ENCODE peak calls at places on chromosomes 16 and 17, in four cellular contexts. J is OCI-LY7, E is H9, K is AG04450. H is an unnamed sample.
A peak's percentile ranks its signal among the peaks of the same experiment; 100 is the strongest.

GRCh38 chr16:7289299-7289698 is 43.3 kb upstream of the RBFOX1 start:
- DNase-seq in K (no peak), E (no peak), J (no peak), H (no peak)

GRCh38 chr17:37694734-37695133 is 50.1 kb downstream of the HNF1B start:
- DNase-seq in E (no peak), J (no peak), K (no peak), H (no peak)

GRCh38 chr16:79902351-79902750 is 301.8 kb upstream of the MAF start:
- DNase-seq in K (no peak), J (no peak), E (no peak), H (no peak)

GRCh38 chr17:79742951-79743476 is 12.3 kb downstream of the ENPP7 start:
- DNase-seq in J (no peak), K (no peak), E (no peak), H (no peak)

GRCh38 chr16:67652578-67653130 is 7.4 kb downstream of the ACD start:
- DNase-seq in K (no peak), J (no peak), E (peak; percentile 69), H (no peak)

GRCh38 chr17:57422574-57423164 is 166.3 kb downstream of the MSI2 start:
- DNase-seq in K (no peak), J (no peak), E (no peak), H (no peak)

GRCh38 chr16:89409161-89409711 is 81.1 kb downstream of the ANKRD11 start:
- DNase-seq in E (no peak), J (no peak), K (no peak), H (peak; percentile 93)

GRCh38 chr16:64375386-64375980 is 746.4 kb downstream of the CDH11 start:
- DNase-seq in K (no peak), E (no peak), J (no peak), H (no peak)

GRCh38 chr17:45243750-45244149 is 18.1 kb downstream of the SPATA32 start:
- DNase-seq in E (no peak), K (no peak), J (no peak), H (no peak)

DNA sequence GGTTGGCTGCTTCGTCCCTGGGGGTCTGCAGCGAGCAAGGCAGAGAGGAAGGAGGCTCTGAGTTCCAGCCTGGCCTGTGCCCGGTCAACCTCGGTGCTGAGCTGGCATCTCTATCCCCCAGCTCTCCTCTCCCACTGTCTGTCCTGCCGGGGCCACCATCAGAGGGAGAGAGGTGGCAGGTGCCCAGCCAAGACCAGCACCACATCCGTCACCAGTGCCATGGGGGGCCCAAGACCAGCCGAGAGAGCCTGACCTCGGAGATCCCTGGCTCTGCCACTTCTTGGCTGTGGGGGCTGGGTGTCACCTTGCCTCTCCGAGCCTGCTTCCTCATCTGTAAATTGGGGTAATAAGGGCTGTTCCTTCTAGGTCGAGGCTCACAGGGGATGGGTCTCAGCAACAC is 560 bp upstream of the P2RX1 start:
- DNase-seq in K (no peak), J (no peak), E (no peak), H (no peak)
- H3K27ac ChIP-seq in K (no peak overlapping the region), J (no peak overlapping the region), E (no peak overlapping the region), H (peak overlapping the region; percentile 31)

GRCh38 chr16:14106961-14107360 is 35.8 kb downstream of the MRTFB start:
- DNase-seq in K (no peak), E (no peak), J (no peak), H (no peak)
- H3K27ac ChIP-seq in K (no peak overlapping the region), E (no peak overlapping the region), J (no peak overlapping the region), H (no peak overlapping the region)

GRCh38 chr17:42818379-42818778 is 5.7 kb downstream of the BECN1 start:
- DNase-seq in K (no peak), E (no peak), J (no peak), H (no peak)
- H3K27ac ChIP-seq in K (no peak overlapping the region), E (no peak overlapping the region), J (no peak overlapping the region), H (no peak overlapping the region)

GRCh38 chr16:75282811-75283281 is 31.4 kb upstream of the BCAR1 start:
- DNase-seq in K (no peak), E (no peak), J (no peak), H (no peak)

GRCh38 chr16:75280331-75280804 is 28.9 kb upstream of the BCAR1 start:
- DNase-seq in E (no peak), K (no peak), J (no peak), H (no peak)

GRCh38 chr16:75286996-75287395 is 35.6 kb upstream of the BCAR1 start:
- DNase-seq in J (no peak), E (no peak), K (no peak), H (no peak)

GRCh38 chr16:75279277-75279676 is 27.9 kb upstream of the BCAR1 start:
- DNase-seq in K (no peak), J (no peak), E (no peak), H (no peak)

GRCh38 chr16:75281826-75282225 is 30.4 kb upstream of the BCAR1 start:
- DNase-seq in E (no peak), K (no peak), J (no peak), H (no peak)
- H3K27ac ChIP-seq in E (no peak overlapping the region), K (no peak overlapping the region), J (no peak overlapping the region), H (no peak overlapping the region)

GRCh38 chr17:8140058-8140412 is 12.2 kb downstream of the PER1 start:
- DNase-seq in J (no peak), E (peak; percentile 34), K (no peak), H (peak; percentile 50)

GRCh38 chr17:8138672-8139371 is 13.4 kb downstream of the PER1 start:
- DNase-seq in J (peak; percentile 95), K (peak; percentile 95), E (peak; percentile 98), H (peak; percentile 92)

GRCh38 chr17:8137645-8138342 is 13.9 kb upstream of the HES7 start:
- DNase-seq in E (peak; percentile 32), J (no peak), K (no peak), H (no peak)

GRCh38 chr17:8140413-8141029 is 11.7 kb downstream of the PER1 start:
- DNase-seq in K (no peak), E (no peak), J (no peak), H (peak; percentile 16)

DNA sequence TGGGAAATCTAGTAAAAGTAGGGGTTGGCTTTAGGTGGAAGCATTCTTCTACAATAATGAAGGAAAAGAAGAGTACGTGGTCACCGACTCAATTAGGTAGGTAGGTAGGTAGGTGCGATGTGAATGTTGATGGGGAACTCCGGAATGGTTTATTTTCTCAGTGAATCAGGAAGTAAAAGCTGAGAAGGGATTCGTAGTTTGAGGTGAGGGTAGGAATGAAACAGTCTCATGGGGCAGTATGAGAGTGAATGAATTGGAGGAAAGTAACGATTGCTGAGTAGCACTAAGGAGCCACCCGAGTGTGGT is 13.9 kb downstream of the PER1 start:
- DNase-seq in J (no peak), K (no peak), E (peak; percentile 34), H (no peak)
- H3K27ac ChIP-seq in J (peak overlapping the region; percentile 74), K (no peak overlapping the region), E (no peak overlapping the region), H (peak overlapping the region; percentile 94)

GRCh38 chr17:9239821-9240658 is 218.7 kb downstream of the NTN1 start:
- DNase-seq in K (no peak), E (peak; percentile 83), J (peak; percentile 43), H (peak; percentile 79)
- H3K27ac ChIP-seq in K (peak overlapping the region; percentile 11), E (no peak overlapping the region), J (no peak overlapping the region), H (no peak overlapping the region)

GRCh38 chr16:13351222-13351621 is 449.8 kb downstream of the SHISA9 start:
- DNase-seq in E (peak; percentile 30), J (no peak), K (no peak), H (no peak)
- H3K27ac ChIP-seq in E (peak overlapping the region; percentile 48), J (no peak overlapping the region), K (no peak overlapping the region), H (no peak overlapping the region)

DNA sequence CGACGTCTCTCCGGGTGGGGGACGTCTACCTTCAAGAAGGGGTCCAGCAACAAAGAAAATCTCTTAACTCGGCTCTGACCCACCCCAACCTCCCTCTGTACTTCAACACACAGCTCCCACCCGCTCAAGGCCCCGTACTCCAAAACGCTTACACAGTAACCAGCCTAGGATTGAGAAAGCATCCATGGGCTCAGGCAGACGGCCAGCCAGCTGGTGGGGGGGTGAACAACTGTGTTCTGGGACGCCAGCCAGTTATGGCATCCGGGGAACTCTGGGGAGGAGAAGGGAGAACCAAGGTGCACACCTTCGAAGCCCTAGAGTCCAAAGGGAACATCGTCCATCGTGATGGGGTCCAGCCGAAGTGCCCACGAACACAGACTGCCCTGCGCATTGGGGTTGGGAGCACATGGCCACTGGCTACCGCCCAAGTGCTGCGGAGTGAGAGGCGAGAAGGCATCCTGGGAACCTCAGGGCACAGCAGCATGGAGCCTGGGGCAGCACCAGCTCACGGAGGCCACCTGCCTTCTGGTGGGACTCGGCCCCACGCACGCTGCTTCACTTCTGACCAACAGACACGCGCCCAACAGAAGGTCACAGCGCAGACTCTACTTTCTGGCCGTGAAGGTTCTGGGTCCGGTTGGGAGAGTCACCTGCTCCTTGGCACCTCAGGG is 14.3 kb downstream of the SLC16A3 start:
- DNase-seq in J (no peak), E (no peak), K (peak; percentile 67), H (no peak)
- H3K27ac ChIP-seq in J (no peak overlapping the region), E (no peak overlapping the region), K (peak overlapping the region; percentile 70), H (no peak overlapping the region)

DNA sequence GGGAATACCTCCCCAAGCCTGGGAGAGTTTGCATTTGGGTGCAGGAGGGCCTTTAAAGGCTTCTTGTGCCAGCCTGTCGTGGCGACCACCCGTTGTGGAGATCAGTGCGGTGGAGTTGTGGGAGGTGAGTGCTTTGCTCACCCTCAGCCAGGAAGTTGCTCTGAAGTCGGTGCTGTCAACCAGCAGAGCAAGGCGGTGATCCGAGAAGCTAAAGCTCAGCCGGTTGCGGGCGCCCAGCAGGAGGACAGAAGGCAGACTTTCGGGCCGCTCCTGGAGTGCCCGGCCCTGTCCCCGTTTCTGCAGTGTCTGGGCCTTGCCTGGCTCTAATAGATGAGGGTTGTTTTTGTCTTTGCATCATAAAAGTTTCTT is 1.4 kb downstream of the UBE2I start:
- DNase-seq in E (no peak), J (peak; percentile 71), K (no peak), H (no peak)
- H3K27ac ChIP-seq in E (no peak overlapping the region), J (peak overlapping the region; percentile 62), K (no peak overlapping the region), H (peak overlapping the region; percentile 58)

H was measured in CD8-positive, alpha-beta memory T cell.